ENCODE peak calls at places on chromosome 7, in seven cellular contexts. N, Y, D, R, P, I and W are unnamed samples.

GRCh38 chr7:154854836-154855235 is 148.1 kb downstream of the PAXIP1 start:
- DNase-seq in N (no peak), Y (no peak), D (no peak), R (no peak), P (no peak), I (no peak), W (no peak)

GRCh38 chr7:130899071-130899451 is 165.1 kb upstream of the KLF14 start:
- DNase-seq in N (no peak), Y (no peak), D (no peak), R (no peak), P (no peak), I (no peak), W (no peak)

GRCh38 chr7:111958889-111959288 is 247.3 kb downstream of the DOCK4 start:
- DNase-seq in N (no peak), Y (peak), D (no peak), R (no peak), P (peak), I (no peak), W (no peak)

GRCh38 chr7:100003711-100004661 is 11.4 kb upstream of the ZKSCAN1 start:
- DNase-seq in N (no peak), Y (no peak), D (peak), R (peak), P (peak), I (peak), W (peak)

GRCh38 chr7:3117488-3118228 is 74.0 kb upstream of the CARD11 start:
- DNase-seq in N (no peak), Y (no peak), D (no peak), R (no peak), P (no peak), I (no peak), W (no peak)

GRCh38 chr7:119935418-119936025 is 337.5 kb upstream of the KCND2 start:
- DNase-seq in N (no peak), Y (peak), D (no peak), R (no peak), P (peak), I (no peak), W (no peak)

GRCh38 chr7:41570766-41571165 is 132.1 kb downstream of the INHBA start:
- DNase-seq in N (no peak), Y (no peak), D (no peak), R (no peak), P (no peak), I (no peak), W (no peak)

GRCh38 chr7:122622682-122623081 is 76.2 kb downstream of the RNF133 start:
- DNase-seq in N (no peak), Y (no peak), D (no peak), R (no peak), P (no peak), I (no peak), W (no peak)

GRCh38 chr7:80298201-80298600 is 163.6 kb downstream of the GNAI1 start:
- DNase-seq in N (no peak), Y (peak), D (no peak), R (no peak), P (no peak), I (no peak), W (no peak)

GRCh38 chr7:5445991-5446594 is 22.5 kb upstream of the TNRC18 start:
- DNase-seq in N (no peak), Y (no peak), D (no peak), R (no peak), P (peak), I (no peak), W (no peak)

GRCh38 chr7:133301444-133301843 is 48.6 kb downstream of the EXOC4 start:
- DNase-seq in N (no peak), Y (no peak), D (no peak), R (no peak), P (no peak), I (no peak), W (no peak)